ENCODE peak calls at places on chromosomes 16 and 17, in four cellular contexts. One of them, this sample, is unnamed.

GRCh38 chr16:4663756-4664465 is 29.5 kb upstream of the NUDT16L1 start:
- DNase-seq in HEK293T: no peak
- DNase-seq in GM12878: no peak
- DNase-seq in HepG2: peak
- DNase-seq in this sample: no peak

GRCh38 chr16:74446866-74447265 is 25.6 kb upstream of the CLEC18B start:
- DNase-seq in HEK293T: no peak
- DNase-seq in GM12878: no peak
- DNase-seq in HepG2: no peak
- DNase-seq in this sample: no peak

GRCh38 chr16:82684246-82684645 is 57.5 kb downstream of the CDH13 start:
- DNase-seq in HEK293T: no peak
- DNase-seq in GM12878: no peak
- DNase-seq in HepG2: no peak
- DNase-seq in this sample: no peak

GRCh38 chr16:6148361-6148760 is 1050.8 kb upstream of the EEF2KMT start:
- DNase-seq in HEK293T: no peak
- DNase-seq in GM12878: no peak
- DNase-seq in HepG2: no peak
- DNase-seq in this sample: no peak

GRCh38 chr16:85089485-85089884 is 22.8 kb downstream of the CIBAR2 start:
- DNase-seq in HEK293T: no peak
- DNase-seq in GM12878: no peak
- DNase-seq in HepG2: no peak
- DNase-seq in this sample: no peak

GRCh38 chr17:57086069-57086930 is 1.3 kb downstream of the AKAP1 start:
- DNase-seq in HEK293T: peak
- DNase-seq in GM12878: no peak
- DNase-seq in HepG2: peak
- DNase-seq in this sample: peak

GRCh38 chr16:72426416-72426815 is 254.5 kb upstream of the PMFBP1 start:
- DNase-seq in HEK293T: no peak
- DNase-seq in GM12878: no peak
- DNase-seq in HepG2: no peak
- DNase-seq in this sample: no peak

GRCh38 chr16:89922884-89923639 is at the start of gene TUBB3:
- DNase-seq in HEK293T: peak
- DNase-seq in GM12878: no peak
- DNase-seq in HepG2: peak
- DNase-seq in this sample: peak

GRCh38 chr16:74190292-74190691 is 106.3 kb upstream of the PSMD7 start:
- DNase-seq in HEK293T: no peak
- DNase-seq in GM12878: no peak
- DNase-seq in HepG2: no peak
- DNase-seq in this sample: no peak

GRCh38 chr16:11583171-11583570 is 3.5 kb downstream of the LITAF start:
- DNase-seq in HEK293T: no peak
- DNase-seq in GM12878: no peak
- DNase-seq in HepG2: no peak
- DNase-seq in this sample: no peak

GRCh38 chr17:61458000-61458399 is 5.8 kb downstream of the TBX4 start:
- DNase-seq in HEK293T: no peak
- DNase-seq in GM12878: no peak
- DNase-seq in HepG2: no peak
- DNase-seq in this sample: no peak

GRCh38 chr17:14815079-14815478 is 450.0 kb downstream of the PMP22 start:
- DNase-seq in HEK293T: no peak
- DNase-seq in GM12878: no peak
- DNase-seq in HepG2: no peak
- DNase-seq in this sample: no peak

GRCh38 chr16:84753412-84754325 is 53.9 kb downstream of the USP10 start:
- DNase-seq in HEK293T: no peak
- DNase-seq in GM12878: no peak
- DNase-seq in HepG2: no peak
- DNase-seq in this sample: no peak

GRCh38 chr17:7204828-7205461 is 14.7 kb downstream of the DLG4 start:
- DNase-seq in HEK293T: peak
- DNase-seq in GM12878: peak
- DNase-seq in HepG2: no peak
- DNase-seq in this sample: peak

GRCh38 chr16:88595101-88595500 is 24.9 kb downstream of the ZC3H18 start:
- DNase-seq in HEK293T: no peak
- DNase-seq in GM12878: no peak
- DNase-seq in HepG2: no peak
- DNase-seq in this sample: no peak

GRCh38 chr17:48754500-48755261 is 26.1 kb upstream of the HOXB13 start:
- DNase-seq in HEK293T: no peak
- DNase-seq in GM12878: no peak
- DNase-seq in HepG2: no peak
- DNase-seq in this sample: no peak

GRCh38 chr16:31333686-31334649 is 21.0 kb upstream of the ITGAX start:
- DNase-seq in HEK293T: peak
- DNase-seq in GM12878: no peak
- DNase-seq in HepG2: peak
- DNase-seq in this sample: peak

GRCh38 chr17:75561927-75562603 is 25.5 kb upstream of the MYO15B start:
- DNase-seq in HEK293T: no peak
- DNase-seq in GM12878: no peak
- DNase-seq in HepG2: no peak
- DNase-seq in this sample: no peak

GRCh38 chr17:54899721-54900456 is 763 bp upstream of the TOM1L1 start:
- DNase-seq in HEK293T: no peak
- DNase-seq in GM12878: no peak
- DNase-seq in HepG2: peak
- DNase-seq in this sample: peak

GRCh38 chr16:85187002-85187401 is 74.7 kb upstream of the CIBAR2 start:
- DNase-seq in HEK293T: no peak
- DNase-seq in GM12878: no peak
- DNase-seq in HepG2: no peak
- DNase-seq in this sample: no peak

GRCh38 chr17:43917348-43918025 is 10.2 kb upstream of the MPP2 start:
- DNase-seq in HEK293T: no peak
- DNase-seq in GM12878: no peak
- DNase-seq in HepG2: no peak
- DNase-seq in this sample: peak

GRCh38 chr17:38702900-38703741 is 2.0 kb upstream of the MLLT6 start:
- DNase-seq in HEK293T: no peak
- DNase-seq in GM12878: no peak
- DNase-seq in HepG2: no peak
- DNase-seq in this sample: no peak

GRCh38 chr16:64452446-64452845 is 669.4 kb downstream of the CDH11 start:
- DNase-seq in HEK293T: no peak
- DNase-seq in GM12878: no peak
- DNase-seq in HepG2: no peak
- DNase-seq in this sample: no peak

GRCh38 chr17:52157603-52158449 is 688 bp downstream of the CA10 start:
- DNase-seq in HEK293T: no peak
- DNase-seq in GM12878: no peak
- DNase-seq in HepG2: no peak
- DNase-seq in this sample: no peak

GRCh38 chr17:59890720-59891119 is 2.0 kb downstream of the TUBD1 start:
- DNase-seq in HEK293T: no peak
- DNase-seq in GM12878: no peak
- DNase-seq in HepG2: peak
- DNase-seq in this sample: no peak

GRCh38 chr17:20922128-20922670 is 120.6 kb downstream of the USP22 start:
- DNase-seq in HEK293T: no peak
- DNase-seq in GM12878: no peak
- DNase-seq in HepG2: no peak
- DNase-seq in this sample: peak

GRCh38 chr17:28712037-28712704 is 483 bp upstream of the PROCA1 start:
- DNase-seq in HEK293T: peak
- DNase-seq in GM12878: no peak
- DNase-seq in HepG2: no peak
- DNase-seq in this sample: peak

GRCh38 chr17:50328926-50329325 is 17.0 kb upstream of the XYLT2 start:
- DNase-seq in HEK293T: no peak
- DNase-seq in GM12878: no peak
- DNase-seq in HepG2: no peak
- DNase-seq in this sample: no peak

GRCh38 chr16:19745286-19746018 is 27.4 kb downstream of the IQCK start:
- DNase-seq in HEK293T: no peak
- DNase-seq in GM12878: no peak
- DNase-seq in HepG2: no peak
- DNase-seq in this sample: no peak

GRCh38 chr17:14950216-14950615 is 314.9 kb downstream of the PMP22 start:
- DNase-seq in HEK293T: no peak
- DNase-seq in GM12878: no peak
- DNase-seq in HepG2: no peak
- DNase-seq in this sample: no peak

GRCh38 chr17:73998246-73999220 is 204.9 kb upstream of the RPL38 start:
- DNase-seq in HEK293T: peak
- DNase-seq in GM12878: no peak
- DNase-seq in HepG2: peak
- DNase-seq in this sample: peak

GRCh38 chr17:45021607-45022287 is 29.7 kb downstream of the DCAKD start:
- DNase-seq in HEK293T: peak
- DNase-seq in GM12878: no peak
- DNase-seq in HepG2: peak
- DNase-seq in this sample: peak

GRCh38 chr17:64615025-64615677 is 47.0 kb downstream of the SMURF2 start:
- DNase-seq in HEK293T: no peak
- DNase-seq in GM12878: no peak
- DNase-seq in HepG2: no peak
- DNase-seq in this sample: no peak

GRCh38 chr17:5826384-5826783 is 242.1 kb upstream of the NLRP1 start:
- DNase-seq in HEK293T: no peak
- DNase-seq in GM12878: no peak
- DNase-seq in HepG2: no peak
- DNase-seq in this sample: no peak

GRCh38 chr16:82220541-82220940 is 50.5 kb upstream of the MPHOSPH6 start:
- DNase-seq in HEK293T: no peak
- DNase-seq in GM12878: no peak
- DNase-seq in HepG2: no peak
- DNase-seq in this sample: no peak

GRCh38 chr16:55323637-55324490 is at the start of gene IRX6:
- DNase-seq in HEK293T: peak
- DNase-seq in GM12878: no peak
- DNase-seq in HepG2: no peak
- DNase-seq in this sample: peak

GRCh38 chr17:80252871-80253270 is 7.8 kb upstream of the RNF213 start:
- DNase-seq in HEK293T: peak
- DNase-seq in GM12878: no peak
- DNase-seq in HepG2: no peak
- DNase-seq in this sample: peak

GRCh38 chr17:62935481-62935880 is 30.6 kb upstream of the TANC2 start:
- DNase-seq in HEK293T: no peak
- DNase-seq in GM12878: no peak
- DNase-seq in HepG2: no peak
- DNase-seq in this sample: no peak

GRCh38 chr17:15289285-15290185 is 24.4 kb upstream of the PMP22 start:
- DNase-seq in HEK293T: no peak
- DNase-seq in GM12878: no peak
- DNase-seq in HepG2: peak
- DNase-seq in this sample: peak

GRCh38 chr16:8634991-8635736 is 13.7 kb downstream of the METTL22 start:
- DNase-seq in HEK293T: peak
- DNase-seq in GM12878: no peak
- DNase-seq in HepG2: peak
- DNase-seq in this sample: peak

DNA sequence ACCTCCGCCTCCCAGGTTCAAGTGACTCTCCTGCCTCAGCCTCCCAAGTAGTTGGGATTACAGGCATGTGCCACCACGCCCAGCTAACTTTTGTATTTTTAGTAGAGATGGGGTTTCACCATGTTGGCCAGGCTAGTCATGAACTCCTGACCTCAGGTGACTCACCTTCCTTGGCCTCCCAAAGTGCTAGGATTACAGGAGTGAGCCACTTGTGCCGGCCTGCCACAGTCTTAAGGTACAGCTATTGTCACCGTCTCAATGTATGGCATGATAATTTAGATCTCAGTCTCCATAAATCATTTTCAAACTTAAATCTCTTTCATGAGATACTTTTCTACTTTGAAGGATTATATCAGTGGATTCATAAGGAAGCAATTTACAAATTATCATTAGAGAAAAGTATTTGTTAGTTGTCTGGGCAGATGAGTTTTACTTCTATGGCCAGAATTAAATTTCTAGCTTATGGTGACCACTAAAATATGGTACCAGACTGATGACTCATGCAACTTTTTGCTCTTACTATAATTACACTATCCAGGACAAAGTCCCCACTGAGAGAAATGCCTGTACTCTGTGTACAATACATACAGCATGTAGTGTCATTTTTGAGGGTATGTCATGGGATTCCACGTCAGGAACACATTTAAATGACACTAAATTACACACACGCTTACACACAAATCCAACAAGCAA is 1230.3 kb upstream of the GOT2 start:
- DNase-seq in HEK293T: no peak
- DNase-seq in GM12878: no peak
- DNase-seq in HepG2: no peak
- DNase-seq in this sample: no peak
- TF ChIP-seq TARDBP in HEK293T: no peak
- TF ChIP-seq TARDBP in GM12878: no peak
- TF ChIP-seq TARDBP in HepG2: no peak
- TF ChIP-seq TARDBP in this sample: no peak

GRCh38 chr16:376817-377418 is 4.9 kb downstream of the PGAP6 start:
- DNase-seq in HEK293T: no peak
- DNase-seq in GM12878: no peak
- DNase-seq in HepG2: no peak
- DNase-seq in this sample: no peak
- TF ChIP-seq TARDBP in HEK293T: no peak
- TF ChIP-seq TARDBP in GM12878: no peak
- TF ChIP-seq TARDBP in HepG2: no peak
- TF ChIP-seq TARDBP in this sample: no peak

GRCh38 chr16:641326-642188 is at the start of gene MCRIP2:
- DNase-seq in HEK293T: peak
- DNase-seq in GM12878: peak
- DNase-seq in HepG2: peak
- DNase-seq in this sample: peak
- TF ChIP-seq TARDBP in HEK293T: no peak
- TF ChIP-seq TARDBP in GM12878: no peak
- TF ChIP-seq TARDBP in HepG2: peak
- TF ChIP-seq TARDBP in this sample: no peak

DNA sequence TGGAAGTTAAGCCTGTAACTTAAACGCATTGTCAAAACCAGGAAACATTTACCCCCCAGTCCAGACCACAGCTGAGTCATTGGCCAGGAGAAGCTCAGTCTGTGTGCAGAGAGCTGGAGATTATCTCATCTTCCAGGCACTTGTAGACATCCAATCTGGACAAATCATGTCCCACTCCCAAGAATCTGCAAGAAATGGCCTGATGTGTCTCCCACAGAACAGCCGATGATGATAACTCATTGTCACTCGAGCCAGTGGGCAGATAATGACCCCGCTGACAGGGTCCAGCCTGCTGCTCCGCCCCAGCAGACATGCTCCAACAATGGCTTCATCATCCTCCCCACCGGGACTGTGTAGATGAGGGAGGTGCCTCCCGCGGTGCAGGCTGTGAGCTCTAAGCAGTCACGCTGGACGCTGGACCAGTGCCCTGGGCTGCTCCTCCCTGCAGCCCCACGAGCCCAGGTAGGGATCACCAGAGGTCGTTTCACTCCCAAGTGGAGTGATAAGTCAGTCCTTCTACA is 322.5 kb downstream of the C16orf95 start:
- DNase-seq in HEK293T: no peak
- DNase-seq in GM12878: no peak
- DNase-seq in HepG2: no peak
- DNase-seq in this sample: peak
- TF ChIP-seq TARDBP in HEK293T: no peak
- TF ChIP-seq TARDBP in GM12878: no peak
- TF ChIP-seq TARDBP in HepG2: no peak
- TF ChIP-seq TARDBP in this sample: no peak

This sample was measured in K562.